ENCODE peak calls at places on chromosome 18, in five cellular contexts. N is mammary epithelial cell; M is CD4-positive, alpha-beta T cell; L is WERI-Rb-1; Q is coronary artery. H is an unnamed sample.

GRCh38 chr18:69484699-69485396 is 84.2 kb downstream of the DOK6 start:
- DNase-seq in Q (no peak), L (no peak), M (no peak), N (no peak), H (no peak)

GRCh38 chr18:41666251-41666650 is 288.8 kb upstream of the PIK3C3 start:
- DNase-seq in N (no peak), M (no peak), Q (no peak), L (no peak), H (no peak)

GRCh38 chr18:55497825-55498403 is 90.1 kb downstream of the TCF4 start:
- DNase-seq in Q (no peak), M (no peak), N (no peak), L (no peak), H (no peak)

GRCh38 chr18:14948163-14948540 is 200.2 kb downstream of the ANKRD30B start:
- DNase-seq in Q (peak), L (no peak), M (no peak), N (no peak), H (no peak)

GRCh38 chr18:37390687-37391086 is 174.9 kb downstream of the CELF4 start:
- DNase-seq in L (no peak), Q (no peak), N (no peak), M (no peak), H (no peak)

GRCh38 chr18:45764000-45764686 is 40.2 kb downstream of the SLC14A1 start:
- DNase-seq in L (no peak), M (no peak), Q (no peak), N (peak), H (no peak)

GRCh38 chr18:49618741-49619392 is 57.0 kb downstream of the LIPG start:
- DNase-seq in Q (no peak), L (no peak), N (no peak), M (no peak), H (no peak)

GRCh38 chr18:51897884-51898283 is 442.1 kb upstream of the DCC start:
- DNase-seq in Q (no peak), N (peak), M (no peak), L (no peak), H (no peak)

GRCh38 chr18:32445846-32446245 is 24.8 kb downstream of the GAREM1 start:
- DNase-seq in L (no peak), M (no peak), Q (no peak), N (no peak), H (no peak)

GRCh38 chr18:49207373-49207772 is 253.1 kb downstream of the DYM start:
- DNase-seq in N (peak), Q (no peak), M (no peak), L (no peak), H (no peak)

GRCh38 chr18:57595347-57595746 is 8.8 kb upstream of the FECH start:
- DNase-seq in Q (no peak), L (no peak), N (no peak), M (no peak), H (no peak)

GRCh38 chr18:5413447-5413846 is 117.9 kb upstream of the ZBTB14 start:
- DNase-seq in N (no peak), Q (no peak), L (peak), M (no peak), H (no peak)

GRCh38 chr18:79637921-79638855 is 41.4 kb upstream of the CTDP1 start:
- DNase-seq in Q (no peak), L (peak), M (no peak), N (no peak), H (no peak)

GRCh38 chr18:79260510-79260909 is 135.2 kb upstream of the NFATC1 start:
- DNase-seq in Q (no peak), N (no peak), L (no peak), M (no peak), H (no peak)

GRCh38 chr18:6975084-6975483 is 142.5 kb downstream of the LAMA1 start:
- DNase-seq in M (no peak), Q (no peak), L (no peak), N (no peak), H (no peak)

GRCh38 chr18:80159713-80160636 is 50.9 kb downstream of the ADNP2 start:
- DNase-seq in N (no peak), M (peak), Q (peak), L (no peak), H (no peak)

GRCh38 chr18:10072659-10073309 is 159.0 kb downstream of the VAPA start:
- DNase-seq in L (no peak), Q (no peak), N (peak), M (no peak), H (no peak)

GRCh38 chr18:51051105-51051712 is 21.2 kb downstream of the SMAD4 start:
- DNase-seq in L (no peak), N (peak), M (no peak), Q (no peak), H (no peak)

GRCh38 chr18:45231606-45232005 is 383.7 kb upstream of the SLC14A2 start:
- DNase-seq in L (no peak), M (no peak), Q (no peak), N (no peak), H (no peak)

GRCh38 chr18:49167084-49167483 is 216.3 kb upstream of the SMAD7 start:
- DNase-seq in L (no peak), M (no peak), N (no peak), Q (no peak), H (no peak)

GRCh38 chr18:56407631-56408030 is 230.8 kb downstream of the TXNL1 start:
- DNase-seq in M (no peak), Q (no peak), L (peak), N (no peak), H (no peak)

GRCh38 chr18:79680100-79680879 is 687 bp downstream of the CTDP1 start:
- DNase-seq in M (peak), N (peak), Q (no peak), L (no peak), H (no peak)

GRCh38 chr18:29862824-29863223 is 1179.7 kb downstream of the DSC3 start:
- DNase-seq in Q (no peak), M (no peak), L (no peak), N (no peak), H (no peak)
- H3K27ac ChIP-seq in Q (no peak), M (no peak), L (no peak), N (no peak), H (no peak)

GRCh38 chr18:62537946-62538345 is 15.1 kb downstream of the ZCCHC2 start:
- DNase-seq in Q (no peak), M (no peak), N (peak), L (no peak), H (no peak)
- H3K27ac ChIP-seq in Q (no peak), M (no peak), N (no peak), L (no peak), H (no peak)

GRCh38 chr18:67232991-67233390 is 283.5 kb downstream of the DSEL start:
- DNase-seq in Q (no peak), M (no peak), N (no peak), L (no peak), H (no peak)
- H3K27ac ChIP-seq in Q (no peak), M (no peak), N (no peak), L (no peak), H (no peak)

GRCh38 chr18:2998644-2999043 is 14.3 kb downstream of the LPIN2 start:
- DNase-seq in N (no peak), L (no peak), Q (no peak), M (no peak), H (no peak)
- H3K27ac ChIP-seq in N (peak), L (no peak), Q (peak), M (peak), H (peak)

DNA sequence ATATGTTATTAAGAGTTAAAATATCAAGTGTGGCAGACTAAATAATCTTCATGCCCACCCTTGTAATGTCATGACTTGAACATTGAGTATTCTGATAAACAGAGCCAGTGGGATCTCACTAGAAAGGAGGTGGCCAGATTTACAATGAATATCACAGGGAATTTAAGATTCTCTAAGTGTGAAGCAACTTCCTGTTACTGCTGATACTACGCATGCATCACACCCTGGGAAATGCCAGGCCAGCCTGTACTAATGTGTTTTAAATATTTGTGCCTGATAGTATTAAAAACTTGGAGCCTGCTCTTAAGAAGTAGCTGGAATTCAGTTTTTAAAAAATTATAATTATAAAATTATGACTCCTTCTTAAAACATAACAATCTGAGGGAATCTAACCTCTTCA is 148.3 kb downstream of the LAMA3 start:
- DNase-seq in N (peak), M (no peak), Q (no peak), L (no peak), H (no peak)
- H3K27ac ChIP-seq in N (peak), M (no peak), Q (peak), L (no peak), H (no peak)

GRCh38 chr18:62651276-62652031 is 63.9 kb upstream of the PHLPP1 start:
- DNase-seq in L (no peak), N (no peak), M (no peak), Q (no peak), H (no peak)
- H3K27ac ChIP-seq in L (no peak), N (no peak), M (no peak), Q (no peak), H (no peak)

GRCh38 chr18:12839057-12839525 is 44.9 kb downstream of the PTPN2 start:
- DNase-seq in N (peak), M (no peak), Q (no peak), L (no peak), H (no peak)

GRCh38 chr18:12839526-12840196 is 44.4 kb downstream of the PTPN2 start:
- DNase-seq in N (peak), L (no peak), Q (no peak), M (peak), H (no peak)

GRCh38 chr18:12838178-12838634 is 45.8 kb downstream of the PTPN2 start:
- DNase-seq in M (no peak), N (peak), Q (no peak), L (no peak), H (no peak)

GRCh38 chr18:12836551-12836950 is 47.5 kb downstream of the PTPN2 start:
- DNase-seq in M (no peak), L (no peak), N (no peak), Q (no peak), H (no peak)

DNA sequence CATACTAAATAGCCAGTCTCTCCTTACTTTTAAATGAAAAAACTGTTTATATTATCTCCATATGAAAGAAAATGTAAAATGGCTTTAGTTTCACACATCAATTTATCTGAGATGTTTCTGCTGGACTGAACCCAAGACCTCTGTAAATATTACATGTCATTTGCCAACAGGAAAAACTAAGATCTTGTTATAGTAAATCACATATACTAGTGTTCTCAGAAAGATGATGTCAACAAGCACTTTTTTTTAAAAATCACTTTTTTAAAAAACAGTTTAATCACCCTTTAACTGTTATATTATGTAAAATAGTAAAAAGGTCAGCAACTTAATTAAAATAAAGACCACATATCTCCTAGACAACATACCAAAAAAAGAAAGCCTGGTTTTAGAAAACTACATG is 46.3 kb downstream of the PTPN2 start:
- DNase-seq in Q (no peak), L (no peak), N (peak), M (no peak), H (no peak)
- H3K27ac ChIP-seq in Q (peak), L (no peak), N (peak), M (no peak), H (no peak)